ENCODE peak calls at places on chromosomes 5 and 9, in eight cellular contexts. One of them, this sample, is unnamed.

GRCh38 chr5:128144491-128144890 is 60.9 kb downstream of the SLC12A2 start:
- DNase-seq in neural progenitor cell: no peak
- DNase-seq in adipocyte: peak; percentile 65
- DNase-seq in iPS DF 6.9: no peak
- DNase-seq in cardiac muscle cell: no peak
- DNase-seq in right lobe of liver: no peak
- DNase-seq in pancreas: no peak
- DNase-seq in effector memory CD4-positive, alpha-beta T cell: no peak
- DNase-seq in this sample: no peak

GRCh38 chr5:155481182-155481581 is 467.6 kb downstream of the KIF4B start:
- DNase-seq in right lobe of liver: no peak
- DNase-seq in iPS DF 6.9: no peak
- DNase-seq in effector memory CD4-positive, alpha-beta T cell: no peak
- DNase-seq in neural progenitor cell: no peak
- DNase-seq in cardiac muscle cell: no peak
- DNase-seq in pancreas: no peak
- DNase-seq in adipocyte: no peak
- DNase-seq in this sample: no peak

GRCh38 chr9:5510360-5510931 is at the start of gene PDCD1LG2:
- DNase-seq in pancreas: no peak
- DNase-seq in cardiac muscle cell: no peak
- DNase-seq in neural progenitor cell: no peak
- DNase-seq in iPS DF 6.9: no peak
- DNase-seq in effector memory CD4-positive, alpha-beta T cell: no peak
- DNase-seq in right lobe of liver: no peak
- DNase-seq in adipocyte: peak; percentile 83
- DNase-seq in this sample: no peak

GRCh38 chr5:29697786-29698414 is 1495.6 kb upstream of the CDH6 start:
- DNase-seq in effector memory CD4-positive, alpha-beta T cell: no peak
- DNase-seq in iPS DF 6.9: peak; percentile 25
- DNase-seq in neural progenitor cell: peak; percentile 58
- DNase-seq in right lobe of liver: no peak
- DNase-seq in cardiac muscle cell: peak; percentile 64
- DNase-seq in adipocyte: no peak
- DNase-seq in pancreas: no peak
- DNase-seq in this sample: no peak

GRCh38 chr5:29161897-29162296 is 2031.6 kb upstream of the CDH6 start:
- DNase-seq in right lobe of liver: no peak
- DNase-seq in effector memory CD4-positive, alpha-beta T cell: no peak
- DNase-seq in neural progenitor cell: peak; percentile 28
- DNase-seq in adipocyte: no peak
- DNase-seq in cardiac muscle cell: no peak
- DNase-seq in pancreas: no peak
- DNase-seq in iPS DF 6.9: no peak
- DNase-seq in this sample: no peak

GRCh38 chr5:65986050-65986451 is 59.7 kb downstream of the ERBIN start:
- DNase-seq in iPS DF 6.9: no peak
- DNase-seq in adipocyte: peak; percentile 61
- DNase-seq in neural progenitor cell: no peak
- DNase-seq in effector memory CD4-positive, alpha-beta T cell: no peak
- DNase-seq in pancreas: no peak
- DNase-seq in cardiac muscle cell: no peak
- DNase-seq in right lobe of liver: no peak
- DNase-seq in this sample: no peak

GRCh38 chr5:1732238-1732880 is 67.3 kb downstream of the MRPL36 start:
- DNase-seq in right lobe of liver: peak; percentile 29
- DNase-seq in adipocyte: no peak
- DNase-seq in pancreas: no peak
- DNase-seq in cardiac muscle cell: no peak
- DNase-seq in iPS DF 6.9: no peak
- DNase-seq in effector memory CD4-positive, alpha-beta T cell: no peak
- DNase-seq in neural progenitor cell: no peak
- DNase-seq in this sample: no peak

GRCh38 chr9:91560301-91560700 is 136.7 kb upstream of the NFIL3 start:
- DNase-seq in iPS DF 6.9: no peak
- DNase-seq in neural progenitor cell: no peak
- DNase-seq in pancreas: no peak
- DNase-seq in right lobe of liver: no peak
- DNase-seq in cardiac muscle cell: no peak
- DNase-seq in effector memory CD4-positive, alpha-beta T cell: no peak
- DNase-seq in adipocyte: peak; percentile 85
- DNase-seq in this sample: no peak

GRCh38 chr9:127865645-127866464 is 11.4 kb upstream of the ENG start:
- DNase-seq in neural progenitor cell: no peak
- DNase-seq in iPS DF 6.9: no peak
- DNase-seq in right lobe of liver: no peak
- DNase-seq in adipocyte: no peak
- DNase-seq in cardiac muscle cell: no peak
- DNase-seq in pancreas: no peak
- DNase-seq in effector memory CD4-positive, alpha-beta T cell: no peak
- DNase-seq in this sample: peak; percentile 43

GRCh38 chr5:75381456-75381855 is 44.4 kb downstream of the HMGCR start:
- DNase-seq in pancreas: no peak
- DNase-seq in neural progenitor cell: no peak
- DNase-seq in right lobe of liver: no peak
- DNase-seq in adipocyte: no peak
- DNase-seq in cardiac muscle cell: no peak
- DNase-seq in iPS DF 6.9: no peak
- DNase-seq in effector memory CD4-positive, alpha-beta T cell: no peak
- DNase-seq in this sample: no peak

GRCh38 chr5:60516688-60517087 is 183.3 kb downstream of the DEPDC1B start:
- DNase-seq in iPS DF 6.9: no peak
- DNase-seq in cardiac muscle cell: no peak
- DNase-seq in pancreas: no peak
- DNase-seq in adipocyte: no peak
- DNase-seq in effector memory CD4-positive, alpha-beta T cell: no peak
- DNase-seq in right lobe of liver: no peak
- DNase-seq in neural progenitor cell: peak; percentile 30
- DNase-seq in this sample: no peak

GRCh38 chr5:7585807-7586206 is 189.9 kb downstream of the ADCY2 start:
- DNase-seq in pancreas: no peak
- DNase-seq in iPS DF 6.9: no peak
- DNase-seq in adipocyte: no peak
- DNase-seq in effector memory CD4-positive, alpha-beta T cell: no peak
- DNase-seq in right lobe of liver: no peak
- DNase-seq in neural progenitor cell: no peak
- DNase-seq in cardiac muscle cell: no peak
- DNase-seq in this sample: no peak

GRCh38 chr9:105651806-105652205 is 10.5 kb upstream of the TAL2 start:
- DNase-seq in iPS DF 6.9: no peak
- DNase-seq in effector memory CD4-positive, alpha-beta T cell: no peak
- DNase-seq in adipocyte: no peak
- DNase-seq in cardiac muscle cell: no peak
- DNase-seq in neural progenitor cell: peak; percentile 91
- DNase-seq in right lobe of liver: no peak
- DNase-seq in pancreas: no peak
- DNase-seq in this sample: no peak

GRCh38 chr9:33884856-33885701 is 68.1 kb downstream of the UBE2R2 start:
- DNase-seq in neural progenitor cell: no peak
- DNase-seq in adipocyte: peak; percentile 50
- DNase-seq in cardiac muscle cell: peak; percentile 78
- DNase-seq in iPS DF 6.9: no peak
- DNase-seq in pancreas: no peak
- DNase-seq in right lobe of liver: no peak
- DNase-seq in effector memory CD4-positive, alpha-beta T cell: no peak
- DNase-seq in this sample: no peak

GRCh38 chr9:13128266-13128825 is 151.1 kb downstream of the MPDZ start:
- DNase-seq in right lobe of liver: no peak
- DNase-seq in effector memory CD4-positive, alpha-beta T cell: no peak
- DNase-seq in adipocyte: peak; percentile 15
- DNase-seq in neural progenitor cell: no peak
- DNase-seq in cardiac muscle cell: no peak
- DNase-seq in pancreas: no peak
- DNase-seq in iPS DF 6.9: no peak
- DNase-seq in this sample: no peak

GRCh38 chr5:57324888-57325287 is 151.0 kb downstream of the GPBP1 start:
- DNase-seq in cardiac muscle cell: no peak
- DNase-seq in effector memory CD4-positive, alpha-beta T cell: no peak
- DNase-seq in adipocyte: no peak
- DNase-seq in iPS DF 6.9: no peak
- DNase-seq in pancreas: no peak
- DNase-seq in right lobe of liver: no peak
- DNase-seq in neural progenitor cell: no peak
- DNase-seq in this sample: no peak

DNA sequence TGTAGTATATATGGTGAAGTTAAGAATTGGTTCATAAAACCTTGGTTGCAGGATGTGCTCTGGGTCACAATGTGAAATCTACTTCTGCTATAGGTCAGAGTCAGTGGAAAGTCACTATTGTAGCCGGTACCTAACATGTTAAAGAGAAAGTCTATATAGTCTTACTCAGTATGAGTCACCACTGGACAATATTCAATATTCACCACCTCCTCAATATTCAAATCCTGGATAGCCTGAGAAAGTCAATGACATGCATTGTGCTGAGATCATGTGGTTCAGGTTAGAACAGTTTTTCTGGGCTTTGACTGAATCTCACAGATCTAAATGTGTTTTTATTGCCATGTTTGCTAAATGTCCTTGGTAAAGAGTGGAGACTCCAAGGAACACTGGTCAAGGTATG is 108.8 kb downstream of the HMHB1 start:
- DNase-seq in effector memory CD4-positive, alpha-beta T cell: no peak
- DNase-seq in pancreas: no peak
- DNase-seq in iPS DF 6.9: no peak
- DNase-seq in neural progenitor cell: no peak
- DNase-seq in right lobe of liver: no peak
- DNase-seq in adipocyte: no peak
- DNase-seq in cardiac muscle cell: no peak
- DNase-seq in this sample: no peak
- H3K4me1 ChIP-seq in effector memory CD4-positive, alpha-beta T cell: no peaks in the 10 kb centered on the region
- H3K4me1 ChIP-seq in pancreas: no peaks in the 10 kb centered on the region
- H3K4me1 ChIP-seq in iPS DF 6.9: no peaks in the 10 kb centered on the region
- H3K4me1 ChIP-seq in neural progenitor cell: no peaks in the 10 kb centered on the region
- H3K4me1 ChIP-seq in right lobe of liver: no peaks in the 10 kb centered on the region
- H3K4me1 ChIP-seq in adipocyte: peaks cover 50% of the 10 kb centered on the region
- H3K4me1 ChIP-seq in cardiac muscle cell: no peaks in the 10 kb centered on the region
- H3K4me1 ChIP-seq in this sample: no peaks in the 10 kb centered on the region

DNA sequence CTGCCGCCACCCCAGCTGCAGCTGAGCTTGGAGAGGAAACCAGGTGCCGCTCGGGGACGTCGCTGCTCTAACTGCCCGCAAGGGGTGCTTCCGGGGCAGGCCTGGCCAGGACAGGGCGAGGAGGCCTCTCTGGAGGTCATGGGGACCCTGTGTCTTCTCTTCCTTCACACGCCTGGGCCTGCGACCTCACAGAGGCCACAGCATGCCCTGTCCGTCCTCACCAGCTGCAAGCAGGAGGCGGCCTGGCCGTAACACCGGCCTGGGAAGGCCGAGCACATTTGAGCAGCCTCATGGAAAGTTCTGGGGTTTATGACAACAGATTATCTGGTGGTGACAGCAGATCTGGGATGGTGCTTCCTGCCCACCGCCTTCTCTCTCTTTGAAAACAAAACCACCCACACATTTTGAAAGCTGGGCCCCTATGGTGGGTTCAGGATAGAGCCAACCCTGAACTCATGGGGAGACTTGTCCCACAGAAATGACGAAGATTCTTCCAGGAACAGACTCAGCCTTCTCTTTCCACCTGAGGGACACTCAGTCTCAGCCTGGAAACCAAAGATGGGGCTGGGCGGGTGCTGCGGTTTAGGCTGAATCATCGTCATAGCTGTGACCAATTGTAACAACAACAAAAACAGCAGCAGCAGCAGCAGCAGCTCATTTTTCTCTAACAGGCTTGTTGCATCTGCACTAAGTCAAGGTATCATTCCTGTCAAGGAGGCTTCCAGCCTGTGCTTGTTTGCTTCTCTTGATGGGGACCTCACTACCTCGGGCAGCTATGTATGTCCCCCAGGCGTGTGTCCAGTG is 99.6 kb upstream of the RAPGEF1 start:
- DNase-seq in right lobe of liver: peak; percentile 18
- DNase-seq in iPS DF 6.9: no peak
- DNase-seq in cardiac muscle cell: no peak
- DNase-seq in neural progenitor cell: no peak
- DNase-seq in adipocyte: peak; percentile 82
- DNase-seq in pancreas: no peak
- DNase-seq in effector memory CD4-positive, alpha-beta T cell: peak; percentile 48
- DNase-seq in this sample: peak; percentile 81
- H3K27me3 ChIP-seq in right lobe of liver: no peaks in the 10 kb centered on the region
- H3K27me3 ChIP-seq in iPS DF 6.9: no peaks in the 10 kb centered on the region
- H3K27me3 ChIP-seq in cardiac muscle cell: no peaks in the 10 kb centered on the region
- H3K27me3 ChIP-seq in neural progenitor cell: no peaks in the 10 kb centered on the region
- H3K27me3 ChIP-seq in adipocyte: peaks cover 45% of the 10 kb centered on the region
- H3K27me3 ChIP-seq in pancreas: no peaks in the 10 kb centered on the region
- H3K27me3 ChIP-seq in effector memory CD4-positive, alpha-beta T cell: no peaks in the 10 kb centered on the region
- H3K27me3 ChIP-seq in this sample: no peaks in the 10 kb centered on the region

DNA sequence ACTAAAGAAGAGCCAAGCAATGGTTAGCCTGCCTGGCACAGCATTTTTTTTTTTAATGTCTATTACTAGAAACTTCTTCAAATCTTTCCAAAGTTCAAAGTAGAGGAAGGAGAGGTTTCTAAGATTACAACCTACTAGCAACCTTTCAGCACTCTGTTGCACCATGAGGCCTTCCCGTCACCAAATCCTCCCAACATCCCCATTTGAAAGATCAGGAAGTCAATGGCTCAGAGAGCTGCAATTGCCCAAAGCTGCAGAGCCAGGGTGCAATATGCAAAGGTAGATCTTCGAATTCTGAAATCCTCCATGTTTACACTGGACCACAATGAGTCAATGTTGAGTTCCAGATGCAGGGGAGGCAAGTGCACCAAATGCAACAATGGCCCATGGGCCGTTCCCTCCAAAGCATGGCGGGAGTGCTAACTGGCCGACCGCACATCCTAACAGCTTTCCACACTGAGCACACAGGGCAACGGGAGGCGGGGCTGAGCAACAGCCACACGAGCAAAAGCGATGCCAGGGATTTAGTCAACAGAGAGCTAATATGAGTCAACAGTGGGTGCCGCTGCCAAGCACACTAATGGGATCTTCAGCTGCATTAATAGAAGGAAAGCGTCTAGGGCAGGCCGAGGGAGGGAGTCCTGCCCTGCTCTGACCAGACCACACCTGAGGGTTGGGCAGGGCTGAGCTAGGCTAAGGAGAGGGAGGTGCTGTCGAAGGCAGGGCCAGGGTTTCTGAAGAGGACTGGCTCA is 4.8 kb downstream of the EPB41L4B start:
- DNase-seq in adipocyte: no peak
- DNase-seq in pancreas: peak; percentile 94
- DNase-seq in cardiac muscle cell: no peak
- DNase-seq in iPS DF 6.9: no peak
- DNase-seq in neural progenitor cell: peak; percentile 14
- DNase-seq in right lobe of liver: peak; percentile 93
- DNase-seq in effector memory CD4-positive, alpha-beta T cell: no peak
- DNase-seq in this sample: no peak
- H3K4me1 ChIP-seq in adipocyte: peaks cover 12% of the 10 kb centered on the region
- H3K4me1 ChIP-seq in pancreas: peaks cover 35% of the 10 kb centered on the region
- H3K4me1 ChIP-seq in cardiac muscle cell: peaks cover 4% of the 10 kb centered on the region
- H3K4me1 ChIP-seq in iPS DF 6.9: peaks cover 21% of the 10 kb centered on the region
- H3K4me1 ChIP-seq in neural progenitor cell: peaks cover 32% of the 10 kb centered on the region
- H3K4me1 ChIP-seq in right lobe of liver: peaks cover 37% of the 10 kb centered on the region
- H3K4me1 ChIP-seq in effector memory CD4-positive, alpha-beta T cell: peaks cover 10% of the 10 kb centered on the region
- H3K4me1 ChIP-seq in this sample: peaks cover 8% of the 10 kb centered on the region

DNA sequence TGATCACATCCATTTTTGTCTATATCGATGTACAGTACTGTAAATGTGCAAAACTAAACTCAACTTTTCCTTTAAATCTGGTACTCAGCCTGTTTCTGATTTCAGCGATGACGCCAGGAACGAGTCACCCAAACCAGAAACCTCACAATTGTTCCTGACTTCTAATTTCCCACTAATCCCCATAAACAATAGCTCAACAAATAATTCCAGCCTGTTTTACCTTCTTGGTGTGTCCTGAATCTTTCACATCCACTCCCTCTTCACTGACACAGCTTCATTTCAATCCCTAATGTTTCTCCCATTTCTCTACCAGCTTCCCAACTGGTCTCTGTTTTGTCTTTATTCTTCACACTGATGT is 98.0 kb upstream of the SLC30A5 start:
- DNase-seq in adipocyte: no peak
- DNase-seq in effector memory CD4-positive, alpha-beta T cell: no peak
- DNase-seq in iPS DF 6.9: no peak
- DNase-seq in right lobe of liver: no peak
- DNase-seq in cardiac muscle cell: no peak
- DNase-seq in pancreas: no peak
- DNase-seq in neural progenitor cell: no peak
- DNase-seq in this sample: no peak
- H3K27me3 ChIP-seq in adipocyte: no peaks in the 10 kb centered on the region
- H3K27me3 ChIP-seq in effector memory CD4-positive, alpha-beta T cell: no peaks in the 10 kb centered on the region
- H3K27me3 ChIP-seq in iPS DF 6.9: no peaks in the 10 kb centered on the region
- H3K27me3 ChIP-seq in right lobe of liver: no peaks in the 10 kb centered on the region
- H3K27me3 ChIP-seq in cardiac muscle cell: no peaks in the 10 kb centered on the region
- H3K27me3 ChIP-seq in pancreas: no peaks in the 10 kb centered on the region
- H3K27me3 ChIP-seq in neural progenitor cell: no peaks in the 10 kb centered on the region
- H3K27me3 ChIP-seq in this sample: no peaks in the 10 kb centered on the region